ENCODE peak calls at places on chromosomes 5 and 9, in seven cellular contexts. One of them, this sample, is unnamed.

GRCh38 chr9:84300271-84300670 is 40.3 kb downstream of the SLC28A3 start:
- DNase-seq in effector memory CD8-positive, alpha-beta T cell: no peak
- DNase-seq in activated CD8-positive, alpha-beta memory T cell treated with anti-CD3 and anti-CD28 coated beads, Interleukin-2, amount 50 U/mL, for 48 hours: no peak
- DNase-seq in OCI-M1: no peak
- DNase-seq in Ammon's horn: no peak
- DNase-seq in NCI-H2227 treated with DMSO at 0.1 percent for 48 hours: no peak
- DNase-seq in posterior vena cava: no peak
- DNase-seq in this sample: peak; percentile 54

GRCh38 chr9:115687356-115687755 is 466.2 kb upstream of the PAPPA start:
- DNase-seq in effector memory CD8-positive, alpha-beta T cell: no peak
- DNase-seq in activated CD8-positive, alpha-beta memory T cell treated with anti-CD3 and anti-CD28 coated beads, Interleukin-2, amount 50 U/mL, for 48 hours: no peak
- DNase-seq in OCI-M1: no peak
- DNase-seq in Ammon's horn: no peak
- DNase-seq in NCI-H2227 treated with DMSO at 0.1 percent for 48 hours: no peak
- DNase-seq in posterior vena cava: no peak
- DNase-seq in this sample: no peak

GRCh38 chr5:132138260-132138659 is 64.7 kb downstream of the CSF2 start:
- DNase-seq in effector memory CD8-positive, alpha-beta T cell: no peak
- DNase-seq in activated CD8-positive, alpha-beta memory T cell treated with anti-CD3 and anti-CD28 coated beads, Interleukin-2, amount 50 U/mL, for 48 hours: no peak
- DNase-seq in OCI-M1: no peak
- DNase-seq in Ammon's horn: no peak
- DNase-seq in NCI-H2227 treated with DMSO at 0.1 percent for 48 hours: no peak
- DNase-seq in posterior vena cava: no peak
- DNase-seq in this sample: peak; percentile 88

GRCh38 chr9:114499941-114500528 is 5.2 kb downstream of the WHRN start:
- DNase-seq in effector memory CD8-positive, alpha-beta T cell: no peak
- DNase-seq in activated CD8-positive, alpha-beta memory T cell treated with anti-CD3 and anti-CD28 coated beads, Interleukin-2, amount 50 U/mL, for 48 hours: no peak
- DNase-seq in OCI-M1: no peak
- DNase-seq in Ammon's horn: no peak
- DNase-seq in NCI-H2227 treated with DMSO at 0.1 percent for 48 hours: no peak
- DNase-seq in posterior vena cava: no peak
- DNase-seq in this sample: no peak

GRCh38 chr5:104347119-104347708 is 784.6 kb upstream of the NUDT12 start:
- DNase-seq in effector memory CD8-positive, alpha-beta T cell: no peak
- DNase-seq in activated CD8-positive, alpha-beta memory T cell treated with anti-CD3 and anti-CD28 coated beads, Interleukin-2, amount 50 U/mL, for 48 hours: no peak
- DNase-seq in OCI-M1: peak; percentile 79
- DNase-seq in Ammon's horn: peak; percentile 24
- DNase-seq in NCI-H2227 treated with DMSO at 0.1 percent for 48 hours: no peak
- DNase-seq in posterior vena cava: no peak
- DNase-seq in this sample: peak; percentile 63

GRCh38 chr9:131887680-131888079 is 147.8 kb upstream of the RAPGEF1 start:
- DNase-seq in effector memory CD8-positive, alpha-beta T cell: no peak
- DNase-seq in activated CD8-positive, alpha-beta memory T cell treated with anti-CD3 and anti-CD28 coated beads, Interleukin-2, amount 50 U/mL, for 48 hours: no peak
- DNase-seq in OCI-M1: no peak
- DNase-seq in Ammon's horn: no peak
- DNase-seq in NCI-H2227 treated with DMSO at 0.1 percent for 48 hours: no peak
- DNase-seq in posterior vena cava: no peak
- DNase-seq in this sample: no peak

GRCh38 chr5:132313961-132314432 is 19.8 kb downstream of the SLC22A4 start:
- DNase-seq in effector memory CD8-positive, alpha-beta T cell: no peak
- DNase-seq in activated CD8-positive, alpha-beta memory T cell treated with anti-CD3 and anti-CD28 coated beads, Interleukin-2, amount 50 U/mL, for 48 hours: no peak
- DNase-seq in OCI-M1: no peak
- DNase-seq in Ammon's horn: no peak
- DNase-seq in NCI-H2227 treated with DMSO at 0.1 percent for 48 hours: no peak
- DNase-seq in posterior vena cava: no peak
- DNase-seq in this sample: no peak

GRCh38 chr5:78300464-78301045 is 6.1 kb upstream of the AP3B1 start:
- DNase-seq in effector memory CD8-positive, alpha-beta T cell: no peak
- DNase-seq in activated CD8-positive, alpha-beta memory T cell treated with anti-CD3 and anti-CD28 coated beads, Interleukin-2, amount 50 U/mL, for 48 hours: no peak
- DNase-seq in OCI-M1: peak; percentile 47
- DNase-seq in Ammon's horn: no peak
- DNase-seq in NCI-H2227 treated with DMSO at 0.1 percent for 48 hours: no peak
- DNase-seq in posterior vena cava: no peak
- DNase-seq in this sample: peak; percentile 56

GRCh38 chr9:133509179-133510083 is 15.3 kb downstream of the MYMK start:
- DNase-seq in effector memory CD8-positive, alpha-beta T cell: no peak
- DNase-seq in activated CD8-positive, alpha-beta memory T cell treated with anti-CD3 and anti-CD28 coated beads, Interleukin-2, amount 50 U/mL, for 48 hours: no peak
- DNase-seq in OCI-M1: no peak
- DNase-seq in Ammon's horn: peak; percentile 60
- DNase-seq in NCI-H2227 treated with DMSO at 0.1 percent for 48 hours: no peak
- DNase-seq in posterior vena cava: no peak
- DNase-seq in this sample: no peak

GRCh38 chr5:75460947-75461346 is 50.5 kb downstream of the CERT1 start:
- DNase-seq in effector memory CD8-positive, alpha-beta T cell: no peak
- DNase-seq in activated CD8-positive, alpha-beta memory T cell treated with anti-CD3 and anti-CD28 coated beads, Interleukin-2, amount 50 U/mL, for 48 hours: no peak
- DNase-seq in OCI-M1: no peak
- DNase-seq in Ammon's horn: no peak
- DNase-seq in NCI-H2227 treated with DMSO at 0.1 percent for 48 hours: no peak
- DNase-seq in posterior vena cava: no peak
- DNase-seq in this sample: no peak

GRCh38 chr9:92947268-92948031 is at the start of gene FGD3:
- DNase-seq in effector memory CD8-positive, alpha-beta T cell: no peak
- DNase-seq in activated CD8-positive, alpha-beta memory T cell treated with anti-CD3 and anti-CD28 coated beads, Interleukin-2, amount 50 U/mL, for 48 hours: peak; percentile 77
- DNase-seq in OCI-M1: no peak
- DNase-seq in Ammon's horn: no peak
- DNase-seq in NCI-H2227 treated with DMSO at 0.1 percent for 48 hours: no peak
- DNase-seq in posterior vena cava: no peak
- DNase-seq in this sample: no peak

GRCh38 chr5:127518319-127518621 is 830 bp downstream of the PRRC1 start:
- DNase-seq in effector memory CD8-positive, alpha-beta T cell: no peak
- DNase-seq in activated CD8-positive, alpha-beta memory T cell treated with anti-CD3 and anti-CD28 coated beads, Interleukin-2, amount 50 U/mL, for 48 hours: no peak
- DNase-seq in OCI-M1: peak; percentile 24
- DNase-seq in Ammon's horn: peak; percentile 35
- DNase-seq in NCI-H2227 treated with DMSO at 0.1 percent for 48 hours: no peak
- DNase-seq in posterior vena cava: no peak
- DNase-seq in this sample: peak; percentile 72

GRCh38 chr9:132014218-132014800 is 65.4 kb downstream of the MED27 start:
- DNase-seq in effector memory CD8-positive, alpha-beta T cell: no peak
- DNase-seq in activated CD8-positive, alpha-beta memory T cell treated with anti-CD3 and anti-CD28 coated beads, Interleukin-2, amount 50 U/mL, for 48 hours: no peak
- DNase-seq in OCI-M1: no peak
- DNase-seq in Ammon's horn: no peak
- DNase-seq in NCI-H2227 treated with DMSO at 0.1 percent for 48 hours: no peak
- DNase-seq in posterior vena cava: no peak
- DNase-seq in this sample: no peak

GRCh38 chr5:60492958-60493357 is 207.0 kb downstream of the DEPDC1B start:
- DNase-seq in effector memory CD8-positive, alpha-beta T cell: no peak
- DNase-seq in activated CD8-positive, alpha-beta memory T cell treated with anti-CD3 and anti-CD28 coated beads, Interleukin-2, amount 50 U/mL, for 48 hours: no peak
- DNase-seq in OCI-M1: peak; percentile 10
- DNase-seq in Ammon's horn: no peak
- DNase-seq in NCI-H2227 treated with DMSO at 0.1 percent for 48 hours: no peak
- DNase-seq in posterior vena cava: no peak
- DNase-seq in this sample: peak; percentile 18

GRCh38 chr9:91192785-91193657 is 168.7 kb downstream of the AUH start:
- DNase-seq in effector memory CD8-positive, alpha-beta T cell: peak; percentile 17
- DNase-seq in activated CD8-positive, alpha-beta memory T cell treated with anti-CD3 and anti-CD28 coated beads, Interleukin-2, amount 50 U/mL, for 48 hours: peak; percentile 89
- DNase-seq in OCI-M1: peak; percentile 93
- DNase-seq in Ammon's horn: peak; percentile 49
- DNase-seq in NCI-H2227 treated with DMSO at 0.1 percent for 48 hours: peak; percentile 17
- DNase-seq in posterior vena cava: peak; percentile 97
- DNase-seq in this sample: peak; percentile 99

GRCh38 chr5:146744358-146744757 is 134.2 kb downstream of the PPP2R2B start:
- DNase-seq in effector memory CD8-positive, alpha-beta T cell: no peak
- DNase-seq in activated CD8-positive, alpha-beta memory T cell treated with anti-CD3 and anti-CD28 coated beads, Interleukin-2, amount 50 U/mL, for 48 hours: no peak
- DNase-seq in OCI-M1: no peak
- DNase-seq in Ammon's horn: peak; percentile 87
- DNase-seq in NCI-H2227 treated with DMSO at 0.1 percent for 48 hours: peak; percentile 29
- DNase-seq in posterior vena cava: no peak
- DNase-seq in this sample: peak; percentile 51

GRCh38 chr9:78921341-78921740 is 624.4 kb downstream of the PSAT1 start:
- DNase-seq in effector memory CD8-positive, alpha-beta T cell: no peak
- DNase-seq in activated CD8-positive, alpha-beta memory T cell treated with anti-CD3 and anti-CD28 coated beads, Interleukin-2, amount 50 U/mL, for 48 hours: no peak
- DNase-seq in OCI-M1: no peak
- DNase-seq in Ammon's horn: no peak
- DNase-seq in NCI-H2227 treated with DMSO at 0.1 percent for 48 hours: no peak
- DNase-seq in posterior vena cava: no peak
- DNase-seq in this sample: peak; percentile 61

GRCh38 chr9:90698874-90699440 is 56.3 kb upstream of the DIRAS2 start:
- DNase-seq in effector memory CD8-positive, alpha-beta T cell: no peak
- DNase-seq in activated CD8-positive, alpha-beta memory T cell treated with anti-CD3 and anti-CD28 coated beads, Interleukin-2, amount 50 U/mL, for 48 hours: no peak
- DNase-seq in OCI-M1: no peak
- DNase-seq in Ammon's horn: no peak
- DNase-seq in NCI-H2227 treated with DMSO at 0.1 percent for 48 hours: no peak
- DNase-seq in posterior vena cava: no peak
- DNase-seq in this sample: no peak

GRCh38 chr5:68534131-68534940 is 318.8 kb downstream of the PIK3R1 start:
- DNase-seq in effector memory CD8-positive, alpha-beta T cell: no peak
- DNase-seq in activated CD8-positive, alpha-beta memory T cell treated with anti-CD3 and anti-CD28 coated beads, Interleukin-2, amount 50 U/mL, for 48 hours: no peak
- DNase-seq in OCI-M1: no peak
- DNase-seq in Ammon's horn: peak; percentile 86
- DNase-seq in NCI-H2227 treated with DMSO at 0.1 percent for 48 hours: no peak
- DNase-seq in posterior vena cava: no peak
- DNase-seq in this sample: peak; percentile 37

GRCh38 chr5:160353379-160353778 is 17.0 kb downstream of the C1QTNF2 start:
- DNase-seq in effector memory CD8-positive, alpha-beta T cell: no peak
- DNase-seq in activated CD8-positive, alpha-beta memory T cell treated with anti-CD3 and anti-CD28 coated beads, Interleukin-2, amount 50 U/mL, for 48 hours: no peak
- DNase-seq in OCI-M1: no peak
- DNase-seq in Ammon's horn: peak; percentile 72
- DNase-seq in NCI-H2227 treated with DMSO at 0.1 percent for 48 hours: no peak
- DNase-seq in posterior vena cava: peak; percentile 90
- DNase-seq in this sample: peak; percentile 17

GRCh38 chr9:127300886-127301447 is 36.4 kb downstream of the GARNL3 start:
- DNase-seq in effector memory CD8-positive, alpha-beta T cell: no peak
- DNase-seq in activated CD8-positive, alpha-beta memory T cell treated with anti-CD3 and anti-CD28 coated beads, Interleukin-2, amount 50 U/mL, for 48 hours: no peak
- DNase-seq in OCI-M1: no peak
- DNase-seq in Ammon's horn: no peak
- DNase-seq in NCI-H2227 treated with DMSO at 0.1 percent for 48 hours: no peak
- DNase-seq in posterior vena cava: no peak
- DNase-seq in this sample: no peak

GRCh38 chr9:122051401-122052346 is 41.4 kb downstream of the TTLL11 start:
- DNase-seq in effector memory CD8-positive, alpha-beta T cell: no peak
- DNase-seq in activated CD8-positive, alpha-beta memory T cell treated with anti-CD3 and anti-CD28 coated beads, Interleukin-2, amount 50 U/mL, for 48 hours: peak; percentile 79
- DNase-seq in OCI-M1: peak; percentile 95
- DNase-seq in Ammon's horn: no peak
- DNase-seq in NCI-H2227 treated with DMSO at 0.1 percent for 48 hours: no peak
- DNase-seq in posterior vena cava: no peak
- DNase-seq in this sample: peak; percentile 28

GRCh38 chr9:86751956-86752355 is 195.3 kb downstream of the GAS1 start:
- DNase-seq in effector memory CD8-positive, alpha-beta T cell: no peak
- DNase-seq in activated CD8-positive, alpha-beta memory T cell treated with anti-CD3 and anti-CD28 coated beads, Interleukin-2, amount 50 U/mL, for 48 hours: no peak
- DNase-seq in OCI-M1: no peak
- DNase-seq in Ammon's horn: no peak
- DNase-seq in NCI-H2227 treated with DMSO at 0.1 percent for 48 hours: no peak
- DNase-seq in posterior vena cava: no peak
- DNase-seq in this sample: no peak

GRCh38 chr9:98836206-98836605 is 28.7 kb downstream of the GALNT12 start:
- DNase-seq in effector memory CD8-positive, alpha-beta T cell: no peak
- DNase-seq in activated CD8-positive, alpha-beta memory T cell treated with anti-CD3 and anti-CD28 coated beads, Interleukin-2, amount 50 U/mL, for 48 hours: no peak
- DNase-seq in OCI-M1: no peak
- DNase-seq in Ammon's horn: no peak
- DNase-seq in NCI-H2227 treated with DMSO at 0.1 percent for 48 hours: no peak
- DNase-seq in posterior vena cava: no peak
- DNase-seq in this sample: no peak

GRCh38 chr9:124258765-124259272 is 1.1 kb downstream of the NEK6 start:
- DNase-seq in effector memory CD8-positive, alpha-beta T cell: no peak
- DNase-seq in activated CD8-positive, alpha-beta memory T cell treated with anti-CD3 and anti-CD28 coated beads, Interleukin-2, amount 50 U/mL, for 48 hours: no peak
- DNase-seq in OCI-M1: no peak
- DNase-seq in Ammon's horn: no peak
- DNase-seq in NCI-H2227 treated with DMSO at 0.1 percent for 48 hours: no peak
- DNase-seq in posterior vena cava: no peak
- DNase-seq in this sample: no peak

GRCh38 chr9:20838218-20838617 is 154.2 kb downstream of the FOCAD start:
- DNase-seq in effector memory CD8-positive, alpha-beta T cell: no peak
- DNase-seq in activated CD8-positive, alpha-beta memory T cell treated with anti-CD3 and anti-CD28 coated beads, Interleukin-2, amount 50 U/mL, for 48 hours: no peak
- DNase-seq in OCI-M1: no peak
- DNase-seq in Ammon's horn: no peak
- DNase-seq in NCI-H2227 treated with DMSO at 0.1 percent for 48 hours: no peak
- DNase-seq in posterior vena cava: no peak
- DNase-seq in this sample: peak; percentile 9

GRCh38 chr5:38948501-38948900 is 102.7 kb downstream of the OSMR start:
- DNase-seq in effector memory CD8-positive, alpha-beta T cell: no peak
- DNase-seq in activated CD8-positive, alpha-beta memory T cell treated with anti-CD3 and anti-CD28 coated beads, Interleukin-2, amount 50 U/mL, for 48 hours: no peak
- DNase-seq in OCI-M1: no peak
- DNase-seq in Ammon's horn: no peak
- DNase-seq in NCI-H2227 treated with DMSO at 0.1 percent for 48 hours: no peak
- DNase-seq in posterior vena cava: no peak
- DNase-seq in this sample: peak; percentile 79

GRCh38 chr9:4303002-4303401 is 3.1 kb upstream of the GLIS3 start:
- DNase-seq in effector memory CD8-positive, alpha-beta T cell: no peak
- DNase-seq in activated CD8-positive, alpha-beta memory T cell treated with anti-CD3 and anti-CD28 coated beads, Interleukin-2, amount 50 U/mL, for 48 hours: no peak
- DNase-seq in OCI-M1: no peak
- DNase-seq in Ammon's horn: no peak
- DNase-seq in NCI-H2227 treated with DMSO at 0.1 percent for 48 hours: no peak
- DNase-seq in posterior vena cava: no peak
- DNase-seq in this sample: peak; percentile 84

This sample was measured in cardiac fibroblast.